ENCODE peak calls at places on chromosomes 7 and 10, in nine cellular contexts. One of them, this sample, is unnamed.

GRCh38 chr10:99777918-99778716 is 4.3 kb upstream of the ABCC2 start:
- DNase-seq in right lobe of liver: no peak
- DNase-seq in Panc1: no peak
- DNase-seq in CD8-positive, alpha-beta T cell: no peak
- DNase-seq in breast epithelium: no peak
- DNase-seq in SK-N-SH: no peak
- DNase-seq in BE2C: no peak
- DNase-seq in OCI-LY7: peak; percentile 74
- DNase-seq in heart right ventricle: no peak
- DNase-seq in this sample: no peak

GRCh38 chr10:79148452-79149344 is 79.9 kb downstream of the ZMIZ1 start:
- DNase-seq in BE2C: peak; percentile 86
- DNase-seq in right lobe of liver: peak; percentile 75
- DNase-seq in Panc1: no peak
- DNase-seq in SK-N-SH: peak; percentile 75
- DNase-seq in CD8-positive, alpha-beta T cell: no peak
- DNase-seq in OCI-LY7: no peak
- DNase-seq in breast epithelium: no peak
- DNase-seq in heart right ventricle: peak; percentile 84
- DNase-seq in this sample: no peak

GRCh38 chr10:43138757-43139241 is 554 bp downstream of the CSGALNACT2 start:
- DNase-seq in OCI-LY7: peak; percentile 72
- DNase-seq in SK-N-SH: peak; percentile 67
- DNase-seq in BE2C: no peak
- DNase-seq in heart right ventricle: no peak
- DNase-seq in right lobe of liver: no peak
- DNase-seq in Panc1: no peak
- DNase-seq in breast epithelium: no peak
- DNase-seq in CD8-positive, alpha-beta T cell: peak; percentile 79
- DNase-seq in this sample: no peak

GRCh38 chr7:51369746-51370145 is 53.1 kb upstream of the COBL start:
- DNase-seq in BE2C: no peak
- DNase-seq in heart right ventricle: no peak
- DNase-seq in OCI-LY7: peak; percentile 4
- DNase-seq in breast epithelium: no peak
- DNase-seq in SK-N-SH: no peak
- DNase-seq in right lobe of liver: no peak
- DNase-seq in Panc1: no peak
- DNase-seq in CD8-positive, alpha-beta T cell: no peak
- DNase-seq in this sample: no peak

GRCh38 chr7:80135306-80136104 is 874 bp downstream of the GNAI1 start:
- DNase-seq in BE2C: peak; percentile 20
- DNase-seq in heart right ventricle: peak; percentile 17
- DNase-seq in right lobe of liver: no peak
- DNase-seq in breast epithelium: no peak
- DNase-seq in CD8-positive, alpha-beta T cell: peak; percentile 20
- DNase-seq in SK-N-SH: no peak
- DNase-seq in Panc1: no peak
- DNase-seq in OCI-LY7: no peak
- DNase-seq in this sample: no peak

GRCh38 chr7:4774804-4775280 is 581 bp upstream of the AP5Z1 start:
- DNase-seq in Panc1: peak; percentile 36
- DNase-seq in CD8-positive, alpha-beta T cell: no peak
- DNase-seq in OCI-LY7: no peak
- DNase-seq in right lobe of liver: no peak
- DNase-seq in SK-N-SH: peak; percentile 72
- DNase-seq in heart right ventricle: peak; percentile 37
- DNase-seq in breast epithelium: no peak
- DNase-seq in BE2C: no peak
- DNase-seq in this sample: peak; percentile 24

GRCh38 chr10:63588436-63589180 is 67.4 kb downstream of the REEP3 start:
- DNase-seq in CD8-positive, alpha-beta T cell: no peak
- DNase-seq in SK-N-SH: no peak
- DNase-seq in breast epithelium: no peak
- DNase-seq in Panc1: peak; percentile 7
- DNase-seq in OCI-LY7: no peak
- DNase-seq in heart right ventricle: no peak
- DNase-seq in BE2C: no peak
- DNase-seq in right lobe of liver: no peak
- DNase-seq in this sample: no peak

GRCh38 chr7:2709553-2710165 is 21.7 kb downstream of the AMZ1 start:
- DNase-seq in Panc1: peak; percentile 33
- DNase-seq in OCI-LY7: peak; percentile 92
- DNase-seq in breast epithelium: no peak
- DNase-seq in SK-N-SH: peak; percentile 62
- DNase-seq in right lobe of liver: peak; percentile 73
- DNase-seq in CD8-positive, alpha-beta T cell: peak; percentile 76
- DNase-seq in BE2C: peak; percentile 71
- DNase-seq in heart right ventricle: peak; percentile 41
- DNase-seq in this sample: no peak

GRCh38 chr7:32070406-32071360 is at the start of gene PDE1C:
- DNase-seq in OCI-LY7: no peak
- DNase-seq in Panc1: no peak
- DNase-seq in right lobe of liver: no peak
- DNase-seq in breast epithelium: no peak
- DNase-seq in CD8-positive, alpha-beta T cell: peak; percentile 15
- DNase-seq in SK-N-SH: peak; percentile 25
- DNase-seq in BE2C: no peak
- DNase-seq in heart right ventricle: peak; percentile 78
- DNase-seq in this sample: no peak

GRCh38 chr10:32005050-32005449 is 51.2 kb downstream of the KIF5B start:
- DNase-seq in CD8-positive, alpha-beta T cell: peak; percentile 33
- DNase-seq in SK-N-SH: peak; percentile 38
- DNase-seq in OCI-LY7: peak; percentile 61
- DNase-seq in heart right ventricle: no peak
- DNase-seq in breast epithelium: no peak
- DNase-seq in right lobe of liver: no peak
- DNase-seq in BE2C: peak; percentile 61
- DNase-seq in Panc1: peak; percentile 35
- DNase-seq in this sample: no peak

GRCh38 chr7:17058568-17058967 is 176.8 kb upstream of the AGR3 start:
- DNase-seq in heart right ventricle: no peak
- DNase-seq in Panc1: no peak
- DNase-seq in OCI-LY7: no peak
- DNase-seq in breast epithelium: no peak
- DNase-seq in BE2C: no peak
- DNase-seq in right lobe of liver: no peak
- DNase-seq in CD8-positive, alpha-beta T cell: no peak
- DNase-seq in SK-N-SH: no peak
- DNase-seq in this sample: no peak

GRCh38 chr7:78702770-78703169 is 750.7 kb downstream of the MAGI2 start:
- DNase-seq in heart right ventricle: no peak
- DNase-seq in BE2C: no peak
- DNase-seq in breast epithelium: no peak
- DNase-seq in right lobe of liver: no peak
- DNase-seq in SK-N-SH: no peak
- DNase-seq in OCI-LY7: no peak
- DNase-seq in Panc1: peak; percentile 88
- DNase-seq in CD8-positive, alpha-beta T cell: no peak
- DNase-seq in this sample: peak; percentile 95

GRCh38 chr10:117545141-117546019 is 2.8 kb downstream of the EMX2 start:
- DNase-seq in OCI-LY7: no peak
- DNase-seq in BE2C: no peak
- DNase-seq in breast epithelium: no peak
- DNase-seq in SK-N-SH: no peak
- DNase-seq in heart right ventricle: no peak
- DNase-seq in right lobe of liver: no peak
- DNase-seq in Panc1: no peak
- DNase-seq in CD8-positive, alpha-beta T cell: no peak
- DNase-seq in this sample: no peak

GRCh38 chr10:35040761-35041501 is 49.2 kb downstream of the CUL2 start:
- DNase-seq in OCI-LY7: no peak
- DNase-seq in Panc1: no peak
- DNase-seq in SK-N-SH: no peak
- DNase-seq in breast epithelium: no peak
- DNase-seq in right lobe of liver: no peak
- DNase-seq in BE2C: no peak
- DNase-seq in heart right ventricle: no peak
- DNase-seq in CD8-positive, alpha-beta T cell: no peak
- DNase-seq in this sample: no peak

GRCh38 chr7:134315679-134316538 is 821 bp downstream of the SLC35B4 start:
- DNase-seq in breast epithelium: no peak
- DNase-seq in Panc1: no peak
- DNase-seq in OCI-LY7: peak; percentile 23
- DNase-seq in right lobe of liver: no peak
- DNase-seq in BE2C: no peak
- DNase-seq in CD8-positive, alpha-beta T cell: no peak
- DNase-seq in SK-N-SH: peak; percentile 27
- DNase-seq in heart right ventricle: no peak
- DNase-seq in this sample: no peak

GRCh38 chr10:101031128-101031795 is at the start of the genes PDZD7 and SFXN3:
- DNase-seq in BE2C: peak; percentile 95
- DNase-seq in SK-N-SH: peak; percentile 97
- DNase-seq in CD8-positive, alpha-beta T cell: peak; percentile 96
- DNase-seq in breast epithelium: peak; percentile 95
- DNase-seq in OCI-LY7: peak; percentile 79
- DNase-seq in heart right ventricle: peak; percentile 98
- DNase-seq in Panc1: no peak
- DNase-seq in right lobe of liver: peak; percentile 98
- DNase-seq in this sample: no peak

GRCh38 chr10:71675295-71675970 is 44.1 kb downstream of the C10orf105 start:
- DNase-seq in BE2C: no peak
- DNase-seq in right lobe of liver: no peak
- DNase-seq in breast epithelium: no peak
- DNase-seq in CD8-positive, alpha-beta T cell: no peak
- DNase-seq in heart right ventricle: no peak
- DNase-seq in SK-N-SH: no peak
- DNase-seq in Panc1: no peak
- DNase-seq in OCI-LY7: no peak
- DNase-seq in this sample: no peak
- H3K4me3 ChIP-seq in BE2C: no peak overlapping the region
- H3K4me3 ChIP-seq in right lobe of liver: no peak overlapping the region
- H3K4me3 ChIP-seq in breast epithelium: no peak overlapping the region
- H3K4me3 ChIP-seq in CD8-positive, alpha-beta T cell: no peak overlapping the region
- H3K4me3 ChIP-seq in heart right ventricle: no peak overlapping the region
- H3K4me3 ChIP-seq in SK-N-SH: no peak overlapping the region
- H3K4me3 ChIP-seq in Panc1: no peak overlapping the region
- H3K4me3 ChIP-seq in OCI-LY7: no peak overlapping the region
- H3K4me3 ChIP-seq in this sample: no peak overlapping the region

DNA sequence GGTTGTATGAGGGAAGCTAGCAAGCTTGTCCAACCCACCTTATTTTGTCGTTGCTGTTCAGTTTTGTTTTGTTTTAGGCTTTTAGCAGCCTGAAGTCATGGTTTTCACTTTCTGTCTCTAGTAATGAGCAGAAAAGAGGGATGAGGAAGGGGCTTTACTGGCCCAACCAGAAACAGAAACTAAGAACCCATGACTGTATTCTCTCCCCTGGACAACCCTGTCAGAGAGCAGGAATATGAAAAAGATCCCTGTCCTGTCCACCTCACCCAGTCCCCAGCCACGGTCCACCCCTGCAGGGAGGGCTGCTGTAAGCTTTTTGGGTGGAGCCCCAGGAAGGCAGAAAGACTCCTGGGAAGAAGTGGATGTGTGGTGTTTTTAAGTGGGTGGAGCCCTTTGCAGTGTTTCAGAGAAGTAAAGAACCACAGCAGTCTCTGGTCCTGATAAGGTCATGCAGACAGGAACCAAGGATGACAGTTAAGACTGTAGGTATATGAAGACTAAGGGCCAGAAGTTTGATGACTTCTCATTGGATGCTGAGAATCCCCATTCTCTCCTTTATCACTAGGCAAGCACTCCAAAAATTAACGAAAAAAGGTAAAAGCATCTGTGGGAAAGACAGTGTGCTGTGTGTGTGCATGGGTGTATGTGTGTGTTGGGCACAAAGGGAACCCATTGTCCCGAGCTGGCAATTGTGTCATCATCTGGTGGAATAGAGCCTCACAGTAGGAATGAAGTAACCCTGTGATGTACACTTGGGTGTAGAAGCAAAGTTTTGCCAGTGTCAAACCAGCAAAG is 13.8 kb downstream of the MRPL32 start:
- DNase-seq in right lobe of liver: no peak
- DNase-seq in Panc1: no peak
- DNase-seq in CD8-positive, alpha-beta T cell: no peak
- DNase-seq in heart right ventricle: no peak
- DNase-seq in breast epithelium: no peak
- DNase-seq in BE2C: no peak
- DNase-seq in SK-N-SH: no peak
- DNase-seq in OCI-LY7: peak; percentile 33
- DNase-seq in this sample: no peak
- TF ChIP-seq CTCF in right lobe of liver: no peak
- TF ChIP-seq CTCF in Panc1: no peak
- TF ChIP-seq CTCF in CD8-positive, alpha-beta T cell: no peak
- TF ChIP-seq CTCF in heart right ventricle: no peak
- TF ChIP-seq CTCF in breast epithelium: no peak
- TF ChIP-seq CTCF in BE2C: no peak
- TF ChIP-seq CTCF in SK-N-SH: no peak
- TF ChIP-seq CTCF in OCI-LY7: no peak
- TF ChIP-seq CTCF in this sample: no peak

DNA sequence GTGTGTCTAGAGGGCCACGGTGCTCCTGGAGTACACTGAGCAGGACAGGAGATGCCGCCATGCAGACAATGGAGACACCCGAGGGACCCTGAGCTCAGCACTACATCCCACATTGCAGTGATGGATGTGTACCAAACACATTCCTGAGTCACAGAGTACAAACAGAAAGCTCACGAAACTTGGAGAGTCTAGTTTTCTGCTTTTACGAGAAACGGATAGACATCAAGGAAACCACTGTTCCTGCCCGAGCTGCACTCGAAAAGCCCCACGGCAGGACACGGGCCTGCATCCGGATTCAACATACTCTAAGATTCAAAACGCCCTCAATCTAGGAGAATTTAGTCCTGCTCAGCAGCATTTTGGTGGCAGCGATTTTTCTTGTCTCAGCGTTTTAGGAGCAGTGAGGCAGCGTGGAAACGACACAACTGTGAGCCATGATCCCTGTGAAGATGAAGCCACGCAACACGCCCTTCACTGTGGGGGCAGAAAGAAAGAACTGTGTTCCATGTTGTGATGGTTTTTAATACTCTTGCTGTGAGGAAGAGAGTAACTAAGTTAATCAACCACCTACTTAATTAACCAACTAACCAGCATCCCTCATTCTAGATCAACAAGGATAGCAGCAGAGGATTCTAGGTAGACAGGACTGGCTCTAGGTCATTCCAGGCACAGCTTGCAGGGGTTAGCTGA is 3.2 kb downstream of the TNS3 start:
- DNase-seq in BE2C: no peak
- DNase-seq in OCI-LY7: no peak
- DNase-seq in SK-N-SH: no peak
- DNase-seq in Panc1: no peak
- DNase-seq in CD8-positive, alpha-beta T cell: no peak
- DNase-seq in heart right ventricle: no peak
- DNase-seq in right lobe of liver: no peak
- DNase-seq in breast epithelium: no peak
- DNase-seq in this sample: no peak
- H3K4me3 ChIP-seq in BE2C: no peak overlapping the region
- H3K4me3 ChIP-seq in OCI-LY7: no peak overlapping the region
- H3K4me3 ChIP-seq in SK-N-SH: no peak overlapping the region
- H3K4me3 ChIP-seq in Panc1: peak overlapping the region; percentile 79
- H3K4me3 ChIP-seq in CD8-positive, alpha-beta T cell: no peak overlapping the region
- H3K4me3 ChIP-seq in heart right ventricle: peak overlapping the region; percentile 71
- H3K4me3 ChIP-seq in right lobe of liver: no peak overlapping the region
- H3K4me3 ChIP-seq in breast epithelium: no peak overlapping the region
- H3K4me3 ChIP-seq in this sample: peak overlapping the region; percentile 19

DNA sequence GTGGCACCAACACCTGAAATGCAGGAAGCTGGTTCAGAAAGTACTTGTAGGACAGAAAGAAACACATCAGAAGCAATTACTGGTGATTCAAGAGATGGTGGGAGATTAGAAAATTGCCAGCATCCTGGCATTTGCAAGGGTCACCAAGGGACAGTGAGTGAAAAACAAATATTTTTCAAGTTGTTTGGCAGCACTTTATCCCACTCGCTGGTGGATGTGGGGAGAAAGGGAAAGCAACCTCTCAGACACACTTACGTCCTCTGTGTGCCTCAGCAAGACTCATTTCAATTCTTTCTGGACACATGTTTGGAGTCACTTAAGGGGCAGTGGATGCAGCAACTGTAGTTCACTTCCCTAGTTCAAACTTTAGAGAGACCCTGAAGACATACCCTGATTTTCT is 440.4 kb upstream of the GHITM start:
- DNase-seq in breast epithelium: no peak
- DNase-seq in Panc1: no peak
- DNase-seq in SK-N-SH: no peak
- DNase-seq in BE2C: no peak
- DNase-seq in OCI-LY7: no peak
- DNase-seq in CD8-positive, alpha-beta T cell: no peak
- DNase-seq in right lobe of liver: no peak
- DNase-seq in heart right ventricle: no peak
- DNase-seq in this sample: no peak
- TF ChIP-seq CTCF in breast epithelium: no peak
- TF ChIP-seq CTCF in Panc1: no peak
- TF ChIP-seq CTCF in SK-N-SH: no peak
- TF ChIP-seq CTCF in BE2C: no peak
- TF ChIP-seq CTCF in OCI-LY7: no peak
- TF ChIP-seq CTCF in CD8-positive, alpha-beta T cell: no peak
- TF ChIP-seq CTCF in right lobe of liver: no peak
- TF ChIP-seq CTCF in heart right ventricle: no peak
- TF ChIP-seq CTCF in this sample: no peak

This sample was measured in AG04449.